ENCODE peak calls at places on chromosomes 6 and 20, in four cellular contexts. G, H, Q and U are unnamed samples.

GRCh38 chr6:29602564-29603361 is 17.8 kb downstream of the OR2H2 start:
- DNase-seq in G (peak), H (no peak), Q (no peak), U (peak)

GRCh38 chr6:10411131-10411914 is 3.6 kb downstream of the TFAP2A start:
- DNase-seq in G (no peak), H (no peak), Q (no peak), U (peak)

GRCh38 chr20:15547109-15547508 is 1026.1 kb downstream of the KIF16B start:
- DNase-seq in G (no peak), H (no peak), Q (no peak), U (no peak)

GRCh38 chr6:4790158-4790899 is 14.1 kb downstream of the CDYL start:
- DNase-seq in G (no peak), H (no peak), Q (no peak), U (no peak)

GRCh38 chr20:2694519-2694918 is 1.9 kb downstream of the EBF4 start:
- DNase-seq in G (no peak), H (no peak), Q (no peak), U (no peak)

GRCh38 chr6:15304337-15305078 is 58.6 kb downstream of the JARID2 start:
- DNase-seq in G (no peak), H (no peak), Q (no peak), U (no peak)

GRCh38 chr6:32416031-32416430 is 9.1 kb upstream of the BTNL2 start:
- DNase-seq in G (no peak), H (no peak), Q (no peak), U (no peak)

GRCh38 chr20:47337413-47337812 is 19.1 kb downstream of the ZMYND8 start:
- DNase-seq in G (no peak), H (no peak), Q (no peak), U (no peak)

GRCh38 chr6:40713002-40713719 is 126.0 kb upstream of the LRFN2 start:
- DNase-seq in G (no peak), H (no peak), Q (no peak), U (peak)

GRCh38 chr6:154768280-154768679 is 35.1 kb downstream of the SCAF8 start:
- DNase-seq in G (peak), H (no peak), Q (no peak), U (no peak)

GRCh38 chr6:154765273-154765672 is 32.1 kb downstream of the SCAF8 start:
- DNase-seq in G (no peak), H (no peak), Q (no peak), U (no peak)

GRCh38 chr6:154766288-154766687 is 33.1 kb downstream of the SCAF8 start:
- DNase-seq in G (no peak), H (no peak), Q (no peak), U (no peak)

GRCh38 chr6:154766993-154767392 is 33.8 kb downstream of the SCAF8 start:
- DNase-seq in G (peak), H (no peak), Q (peak), U (no peak)

GRCh38 chr6:154767419-154767818 is 34.2 kb downstream of the SCAF8 start:
- DNase-seq in G (no peak), H (no peak), Q (no peak), U (no peak)
- H3K4ac ChIP-seq in G (no peak), H (no peak), Q (no peak), U (no peak)

GRCh38 chr20:64079273-64080012 is at the start of gene RGS19:
- DNase-seq in G (peak), H (no peak), Q (peak), U (peak)
- H3K4ac ChIP-seq in G (peak), H (peak), Q (peak), U (peak)

DNA sequence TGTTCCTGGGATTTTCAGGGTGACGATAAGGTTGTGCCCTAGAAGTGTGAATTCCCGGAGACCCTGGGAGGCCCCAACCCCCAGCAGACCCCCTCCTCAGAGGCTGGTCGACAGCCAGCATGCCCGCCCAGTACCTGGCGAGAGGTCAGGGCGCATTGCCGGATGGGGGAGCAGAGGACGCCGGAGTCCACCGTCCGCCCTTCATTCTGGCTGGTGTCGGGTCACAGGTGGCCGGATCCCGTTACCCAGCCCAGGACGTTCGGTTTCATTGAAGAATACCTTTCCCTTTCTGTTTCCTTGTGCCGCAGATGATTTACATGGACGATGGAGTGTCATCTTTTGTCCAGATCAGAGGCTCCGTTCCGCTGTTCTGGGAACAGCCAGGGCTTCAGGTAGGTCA is 61.3 kb downstream of the SYNJ2 start:
- DNase-seq in G (no peak), H (no peak), Q (no peak), U (no peak)
- H3K4ac ChIP-seq in G (peak), H (no peak), Q (no peak), U (no peak)

GRCh38 chr20:21308340-21308739 is 5.2 kb downstream of the XRN2 start:
- DNase-seq in G (no peak), H (no peak), Q (no peak), U (no peak)
- H3K4ac ChIP-seq in G (no peak), H (no peak), Q (no peak), U (no peak)